ENCODE peak calls at places on chromosomes 2 and 18, in eight cellular contexts. E is lung microvascular endothelial cell; Y is activated T-cell treated with anti-CD3 and anti-CD28 coated beads, Interleukin-2, amount 50 U/mL, for 48 hours; R is germinal center; B is bronchial epithelial cell; K is hypothalamus; Z is trophoblast cell; U is kidney glomerular epithelial cell. G is an unnamed sample.
A peak's percentile ranks its signal among the peaks of the same experiment; 100 is the strongest.

GRCh38 chr18:25066536-25066935 is 285.4 kb downstream of the ZNF521 start:
- DNase-seq in Z (no peak), Y (no peak), B (no peak), E (no peak), R (no peak), U (no peak), K (no peak), G (no peak)

GRCh38 chr2:111173338-111173737 is 52.6 kb downstream of the BCL2L11 start:
- DNase-seq in B (no peak), R (no peak), Y (no peak), K (no peak), E (no peak), U (no peak), Z (no peak), G (no peak)

GRCh38 chr2:165410231-165410630 is 59.3 kb upstream of the CSRNP3 start:
- DNase-seq in E (no peak), Z (no peak), Y (no peak), K (no peak), R (no peak), B (no peak), U (no peak), G (no peak)

GRCh38 chr18:76447268-76447890 is 47.7 kb downstream of the ZNF516 start:
- DNase-seq in Y (no peak), E (peak; percentile 31), B (no peak), R (no peak), Z (no peak), K (no peak), U (no peak), G (peak; percentile 59)

GRCh38 chr2:164568317-164568716 is 53.0 kb downstream of the GRB14 start:
- DNase-seq in E (no peak), B (no peak), K (no peak), Y (no peak), Z (no peak), U (no peak), R (no peak), G (no peak)

GRCh38 chr2:14180333-14180732 is 452.2 kb upstream of the LRATD1 start:
- DNase-seq in E (no peak), U (no peak), Y (no peak), Z (no peak), R (no peak), K (no peak), B (no peak), G (no peak)

GRCh38 chr2:46686811-46687210 is 207.4 kb downstream of the TMEM247 start:
- DNase-seq in Y (no peak), Z (no peak), B (no peak), K (no peak), E (no peak), R (no peak), U (no peak), G (no peak)

GRCh38 chr2:133667085-133667484 is 98.8 kb upstream of the NCKAP5 start:
- DNase-seq in K (no peak), R (no peak), E (peak; percentile 89), U (peak; percentile 50), Z (no peak), B (peak; percentile 93), Y (no peak), G (no peak)

GRCh38 chr18:26226229-26227050 is at the start of gene TAF4B:
- DNase-seq in U (peak; percentile 83), K (peak; percentile 76), R (peak; percentile 92), Z (peak; percentile 97), Y (peak; percentile 98), B (peak; percentile 76), E (peak; percentile 73), G (peak; percentile 97)

GRCh38 chr2:198374375-198375072 is 570.1 kb downstream of the PLCL1 start:
- DNase-seq in U (no peak), E (peak; percentile 73), Y (peak; percentile 32), K (no peak), R (peak; percentile 14), B (peak; percentile 57), Z (peak; percentile 26), G (no peak)

GRCh38 chr2:20599861-20600461 is 50.9 kb downstream of the HS1BP3 start:
- DNase-seq in E (no peak), Y (no peak), U (no peak), K (no peak), B (no peak), Z (no peak), R (no peak), G (peak; percentile 37)

GRCh38 chr2:175233135-175233719 is 51.7 kb upstream of the ATP5MC3 start:
- DNase-seq in U (peak; percentile 26), Z (no peak), B (peak; percentile 79), K (no peak), R (no peak), Y (no peak), E (no peak), G (no peak)

GRCh38 chr2:144165599-144166250 is 354.2 kb downstream of the ZEB2 start:
- DNase-seq in Z (peak; percentile 64), Y (no peak), U (no peak), R (no peak), K (no peak), E (no peak), B (peak; percentile 17), G (no peak)

GRCh38 chr18:45828917-45829811 is 3.7 kb downstream of the SIGLEC15 start:
- DNase-seq in R (no peak), U (no peak), Y (no peak), K (no peak), E (no peak), Z (peak; percentile 40), B (no peak), G (no peak)

GRCh38 chr2:28589746-28590463 is 94.0 kb downstream of the PLB1 start:
- DNase-seq in E (no peak), B (no peak), K (no peak), Z (no peak), Y (no peak), U (no peak), R (no peak), G (no peak)

GRCh38 chr2:95275601-95276243 is 1.5 kb downstream of the PROM2 start:
- DNase-seq in B (peak; percentile 38), U (no peak), R (no peak), Z (no peak), Y (no peak), E (no peak), K (no peak), G (peak; percentile 78)

GRCh38 chr2:180991361-180991760 is 11.0 kb downstream of the UBE2E3 start:
- DNase-seq in Y (no peak), Z (no peak), E (no peak), U (no peak), R (no peak), B (no peak), K (no peak), G (no peak)

GRCh38 chr2:212237350-212238095 is 301.1 kb downstream of the ERBB4 start:
- DNase-seq in E (no peak), K (no peak), Y (no peak), B (no peak), U (no peak), Z (no peak), R (no peak), G (no peak)

GRCh38 chr2:147182260-147182659 is 662.6 kb upstream of the ACVR2A start:
- DNase-seq in E (no peak), Z (no peak), K (no peak), R (no peak), Y (peak; percentile 61), U (peak; percentile 5), B (peak; percentile 88), G (no peak)

GRCh38 chr18:69757733-69758132 is 189.9 kb downstream of the CD226 start:
- DNase-seq in B (peak; percentile 20), Y (no peak), Z (no peak), K (no peak), R (no peak), U (no peak), E (no peak), G (no peak)

GRCh38 chr18:54946149-54946581 is 13.1 kb downstream of the CCDC68 start:
- DNase-seq in U (no peak), Y (peak; percentile 39), R (peak; percentile 10), B (peak; percentile 72), E (peak; percentile 60), K (no peak), Z (peak; percentile 36), G (no peak)

GRCh38 chr2:147524912-147525311 is 319.9 kb upstream of the ACVR2A start:
- DNase-seq in Y (no peak), B (peak; percentile 98), Z (no peak), E (no peak), R (no peak), K (no peak), U (no peak), G (no peak)